ENCODE peak calls at places on chromosomes 13 and 19, in five cellular contexts. Q is EH, L is EL, I is tibial nerve, W is NCI-H1436 treated with DMSO at 0.1 percent for 48 hours. M is an unnamed sample.

GRCh38 chr19:677601-678380 is 1.6 kb downstream of the FSTL3 start:
- DNase-seq in Q (peak), L (no peak), I (no peak), W (no peak), M (no peak)

GRCh38 chr19:8393871-8394250 is 3.7 kb downstream of the RAB11B start:
- DNase-seq in Q (no peak), L (no peak), I (no peak), W (no peak), M (no peak)

GRCh38 chr19:48403606-48404005 is 10.1 kb downstream of the GRIN2D start:
- DNase-seq in Q (peak), L (peak), I (no peak), W (no peak), M (peak)

GRCh38 chr13:92074658-92075057 is 676.2 kb downstream of the GPC5 start:
- DNase-seq in Q (no peak), L (no peak), I (no peak), W (no peak), M (no peak)

GRCh38 chr13:46595136-46595917 is 42.4 kb downstream of the LRCH1 start:
- DNase-seq in Q (peak), L (peak), I (no peak), W (no peak), M (no peak)

GRCh38 chr19:18473706-18474087 is 35.8 kb upstream of the ISYNA1 start:
- DNase-seq in Q (no peak), L (no peak), I (no peak), W (no peak), M (no peak)

GRCh38 chr13:113532156-113532806 is 41.8 kb upstream of the DCUN1D2 start:
- DNase-seq in Q (peak), L (peak), I (no peak), W (no peak), M (no peak)

GRCh38 chr19:16943942-16944625 is 55.3 kb downstream of the F2RL3 start:
- DNase-seq in Q (no peak), L (no peak), I (no peak), W (no peak), M (no peak)

GRCh38 chr19:35362261-35363000 is 4.2 kb downstream of the FFAR3 start:
- DNase-seq in Q (no peak), L (no peak), I (no peak), W (no peak), M (no peak)

GRCh38 chr13:74647211-74647610 is 513.0 kb upstream of the KLF12 start:
- DNase-seq in Q (no peak), L (no peak), I (no peak), W (no peak), M (no peak)

GRCh38 chr19:48683349-48683748 is 10.5 kb upstream of the NTN5 start:
- DNase-seq in Q (peak), L (peak), I (no peak), W (no peak), M (peak)

GRCh38 chr13:40334616-40335015 is 331.8 kb downstream of the FOXO1 start:
- DNase-seq in Q (no peak), L (no peak), I (no peak), W (no peak), M (no peak)

GRCh38 chr19:33621811-33622504 is at the start of gene CHST8:
- DNase-seq in Q (peak), L (peak), I (no peak), W (no peak), M (peak)

GRCh38 chr13:23898101-23898500 is 799 bp upstream of the C1QTNF9B start:
- DNase-seq in Q (peak), L (peak), I (no peak), W (no peak), M (peak)

GRCh38 chr13:47843005-47843404 is 158.1 kb downstream of the SUCLA2 start:
- DNase-seq in Q (no peak), L (no peak), I (no peak), W (no peak), M (no peak)

GRCh38 chr13:19633340-19634128 is at the start of gene MPHOSPH8:
- DNase-seq in Q (peak), L (peak), I (peak), W (peak), M (peak)

GRCh38 chr19:5621945-5622464 is 571 bp downstream of the SAFB2 start:
- DNase-seq in Q (no peak), L (no peak), I (no peak), W (no peak), M (no peak)

GRCh38 chr13:40236566-40237168 is 429.8 kb downstream of the FOXO1 start:
- DNase-seq in Q (peak), L (no peak), I (peak), W (no peak), M (no peak)

GRCh38 chr19:56595548-56595899 is 422 bp downstream of the ZNF71 start:
- DNase-seq in Q (no peak), L (no peak), I (no peak), W (no peak), M (no peak)

GRCh38 chr13:101739382-101740178 is 287.1 kb downstream of the ITGBL1 start:
- DNase-seq in Q (no peak), L (no peak), I (no peak), W (no peak), M (no peak)

GRCh38 chr19:15216363-15216762 is 15.6 kb upstream of the NOTCH3 start:
- DNase-seq in Q (no peak), L (no peak), I (no peak), W (no peak), M (no peak)

M was measured in AG08396.